ENCODE peak calls at places on chromosomes 16 and 17, in nine cellular contexts. One of them, this sample, is unnamed.

GRCh38 chr17:79126139-79126538 is 51.5 kb downstream of the ENGASE start:
- DNase-seq in effector memory CD4-positive, alpha-beta T cell: no peak
- DNase-seq in A549: no peak
- DNase-seq in HCT116: no peak
- DNase-seq in psoas muscle: no peak
- DNase-seq in endodermal cell: peak; percentile 81
- DNase-seq in heart right ventricle: no peak
- DNase-seq in BE2C: peak; percentile 47
- DNase-seq in uterus: no peak
- DNase-seq in this sample: no peak

GRCh38 chr17:78940708-78941107 is 15.5 kb upstream of the TIMP2 start:
- DNase-seq in effector memory CD4-positive, alpha-beta T cell: no peak
- DNase-seq in A549: no peak
- DNase-seq in HCT116: no peak
- DNase-seq in psoas muscle: no peak
- DNase-seq in endodermal cell: peak; percentile 93
- DNase-seq in heart right ventricle: no peak
- DNase-seq in BE2C: no peak
- DNase-seq in uterus: no peak
- DNase-seq in this sample: no peak

GRCh38 chr16:972316-973002 is 1.7 kb upstream of the LMF1 start:
- DNase-seq in effector memory CD4-positive, alpha-beta T cell: no peak
- DNase-seq in A549: no peak
- DNase-seq in HCT116: no peak
- DNase-seq in psoas muscle: no peak
- DNase-seq in endodermal cell: no peak
- DNase-seq in heart right ventricle: no peak
- DNase-seq in BE2C: no peak
- DNase-seq in uterus: no peak
- DNase-seq in this sample: no peak

GRCh38 chr17:44585315-44585714 is 28.0 kb downstream of the FZD2 start:
- DNase-seq in effector memory CD4-positive, alpha-beta T cell: no peak
- DNase-seq in A549: no peak
- DNase-seq in HCT116: no peak
- DNase-seq in psoas muscle: no peak
- DNase-seq in endodermal cell: peak; percentile 69
- DNase-seq in heart right ventricle: no peak
- DNase-seq in BE2C: no peak
- DNase-seq in uterus: no peak
- DNase-seq in this sample: no peak

GRCh38 chr16:56776562-56776961 is 46.6 kb downstream of the NUP93 start:
- DNase-seq in effector memory CD4-positive, alpha-beta T cell: no peak
- DNase-seq in A549: no peak
- DNase-seq in HCT116: no peak
- DNase-seq in psoas muscle: peak; percentile 21
- DNase-seq in endodermal cell: no peak
- DNase-seq in heart right ventricle: no peak
- DNase-seq in BE2C: peak; percentile 62
- DNase-seq in uterus: peak; percentile 24
- DNase-seq in this sample: no peak

GRCh38 chr17:40177275-40177874 is at the start of gene RAPGEFL1:
- DNase-seq in effector memory CD4-positive, alpha-beta T cell: peak; percentile 73
- DNase-seq in A549: no peak
- DNase-seq in HCT116: no peak
- DNase-seq in psoas muscle: peak; percentile 80
- DNase-seq in endodermal cell: peak; percentile 97
- DNase-seq in heart right ventricle: peak; percentile 75
- DNase-seq in BE2C: peak; percentile 88
- DNase-seq in uterus: peak; percentile 78
- DNase-seq in this sample: peak; percentile 85

GRCh38 chr16:76729525-76729924 is 452.3 kb downstream of the CNTNAP4 start:
- DNase-seq in effector memory CD4-positive, alpha-beta T cell: no peak
- DNase-seq in A549: no peak
- DNase-seq in HCT116: no peak
- DNase-seq in psoas muscle: no peak
- DNase-seq in endodermal cell: peak; percentile 57
- DNase-seq in heart right ventricle: no peak
- DNase-seq in BE2C: peak; percentile 27
- DNase-seq in uterus: no peak
- DNase-seq in this sample: no peak

GRCh38 chr17:28369684-28370034 is 448 bp downstream of the VTN start:
- DNase-seq in effector memory CD4-positive, alpha-beta T cell: no peak
- DNase-seq in A549: no peak
- DNase-seq in HCT116: no peak
- DNase-seq in psoas muscle: no peak
- DNase-seq in endodermal cell: no peak
- DNase-seq in heart right ventricle: no peak
- DNase-seq in BE2C: no peak
- DNase-seq in uterus: no peak
- DNase-seq in this sample: no peak

GRCh38 chr16:8962393-8963009 is 1.2 kb downstream of the USP7 start:
- DNase-seq in effector memory CD4-positive, alpha-beta T cell: peak; percentile 48
- DNase-seq in A549: no peak
- DNase-seq in HCT116: no peak
- DNase-seq in psoas muscle: peak; percentile 24
- DNase-seq in endodermal cell: peak; percentile 71
- DNase-seq in heart right ventricle: no peak
- DNase-seq in BE2C: no peak
- DNase-seq in uterus: no peak
- DNase-seq in this sample: peak; percentile 84

GRCh38 chr16:27237229-27238015 is 31.1 kb downstream of the NSMCE1 start:
- DNase-seq in effector memory CD4-positive, alpha-beta T cell: peak; percentile 56
- DNase-seq in A549: no peak
- DNase-seq in HCT116: no peak
- DNase-seq in psoas muscle: no peak
- DNase-seq in endodermal cell: no peak
- DNase-seq in heart right ventricle: no peak
- DNase-seq in BE2C: no peak
- DNase-seq in uterus: peak; percentile 13
- DNase-seq in this sample: no peak

GRCh38 chr17:19568016-19568350 is 34.3 kb downstream of the SLC47A1 start:
- DNase-seq in effector memory CD4-positive, alpha-beta T cell: no peak
- DNase-seq in A549: no peak
- DNase-seq in HCT116: no peak
- DNase-seq in psoas muscle: no peak
- DNase-seq in endodermal cell: no peak
- DNase-seq in heart right ventricle: no peak
- DNase-seq in BE2C: no peak
- DNase-seq in uterus: no peak
- DNase-seq in this sample: no peak

GRCh38 chr17:19573075-19573474 is 39.4 kb downstream of the SLC47A1 start:
- DNase-seq in effector memory CD4-positive, alpha-beta T cell: no peak
- DNase-seq in A549: no peak
- DNase-seq in HCT116: no peak
- DNase-seq in psoas muscle: no peak
- DNase-seq in endodermal cell: no peak
- DNase-seq in heart right ventricle: no peak
- DNase-seq in BE2C: no peak
- DNase-seq in uterus: no peak
- DNase-seq in this sample: no peak

GRCh38 chr17:19569785-19570496 is 36.3 kb downstream of the SLC47A1 start:
- DNase-seq in effector memory CD4-positive, alpha-beta T cell: no peak
- DNase-seq in A549: no peak
- DNase-seq in HCT116: no peak
- DNase-seq in psoas muscle: no peak
- DNase-seq in endodermal cell: no peak
- DNase-seq in heart right ventricle: no peak
- DNase-seq in BE2C: no peak
- DNase-seq in uterus: no peak
- DNase-seq in this sample: no peak

GRCh38 chr17:19567216-19568015 is 33.8 kb downstream of the SLC47A1 start:
- DNase-seq in effector memory CD4-positive, alpha-beta T cell: no peak
- DNase-seq in A549: no peak
- DNase-seq in HCT116: no peak
- DNase-seq in psoas muscle: no peak
- DNase-seq in endodermal cell: no peak
- DNase-seq in heart right ventricle: no peak
- DNase-seq in BE2C: no peak
- DNase-seq in uterus: no peak
- DNase-seq in this sample: no peak

DNA sequence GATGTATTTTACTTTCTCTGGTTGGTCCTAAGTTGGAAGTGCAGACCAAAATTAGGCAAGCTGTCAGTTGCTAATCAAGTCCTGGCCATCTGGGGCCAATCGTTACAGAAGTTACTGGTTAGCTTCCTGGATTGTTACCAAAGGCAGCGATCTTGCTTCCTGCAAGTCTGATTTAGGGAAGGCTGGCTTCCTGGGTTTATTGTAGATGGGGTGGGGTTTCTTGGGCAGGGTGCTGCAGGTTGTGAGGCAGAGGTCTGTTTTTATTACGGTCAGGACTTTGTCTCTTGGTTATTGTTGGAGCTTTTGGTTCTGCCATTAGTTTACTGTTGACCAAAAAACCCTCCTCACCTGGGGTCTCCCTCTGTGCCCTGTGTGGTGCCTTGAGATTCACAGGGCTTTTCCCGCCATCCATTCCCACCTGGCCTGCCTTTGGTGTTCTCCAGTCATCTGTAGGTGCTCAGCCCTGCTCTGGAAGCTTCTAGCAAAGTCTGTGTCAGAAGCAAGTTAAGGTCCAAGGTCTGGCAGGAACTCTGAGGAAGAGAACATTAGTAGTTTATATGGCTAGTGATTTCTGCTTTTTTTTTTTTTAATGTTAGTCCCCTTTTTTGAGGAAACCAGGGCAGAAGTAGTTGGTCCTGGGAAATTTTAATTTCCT is 37.0 kb downstream of the SLC47A1 start:
- DNase-seq in effector memory CD4-positive, alpha-beta T cell: no peak
- DNase-seq in A549: no peak
- DNase-seq in HCT116: no peak
- DNase-seq in psoas muscle: no peak
- DNase-seq in endodermal cell: no peak
- DNase-seq in heart right ventricle: no peak
- DNase-seq in BE2C: no peak
- DNase-seq in uterus: no peak
- DNase-seq in this sample: no peak
- H3K9me3 ChIP-seq in effector memory CD4-positive, alpha-beta T cell: no peaks in the 10 kb centered on the region
- H3K9me3 ChIP-seq in A549: no peaks in the 10 kb centered on the region
- H3K9me3 ChIP-seq in HCT116: no peaks in the 10 kb centered on the region
- H3K9me3 ChIP-seq in psoas muscle: no peaks in the 10 kb centered on the region
- H3K9me3 ChIP-seq in endodermal cell: no peaks in the 10 kb centered on the region
- H3K9me3 ChIP-seq in heart right ventricle: no peaks in the 10 kb centered on the region
- H3K9me3 ChIP-seq in BE2C: no peaks in the 10 kb centered on the region
- H3K9me3 ChIP-seq in uterus: no peaks in the 10 kb centered on the region
- H3K9me3 ChIP-seq in this sample: no peaks in the 10 kb centered on the region

GRCh38 chr17:864315-864714 is 82.2 kb downstream of the MRM3 start:
- DNase-seq in effector memory CD4-positive, alpha-beta T cell: no peak
- DNase-seq in A549: no peak
- DNase-seq in HCT116: no peak
- DNase-seq in psoas muscle: no peak
- DNase-seq in endodermal cell: no peak
- DNase-seq in heart right ventricle: no peak
- DNase-seq in BE2C: no peak
- DNase-seq in uterus: no peak
- DNase-seq in this sample: no peak
- H3K4me3 ChIP-seq in effector memory CD4-positive, alpha-beta T cell: no peak overlapping the region
- H3K4me3 ChIP-seq in A549: no peak overlapping the region
- H3K4me3 ChIP-seq in HCT116: no peak overlapping the region
- H3K4me3 ChIP-seq in psoas muscle: no peak overlapping the region
- H3K4me3 ChIP-seq in endodermal cell: no peak overlapping the region
- H3K4me3 ChIP-seq in heart right ventricle: no peak overlapping the region
- H3K4me3 ChIP-seq in BE2C: peak overlapping the region; percentile 96
- H3K4me3 ChIP-seq in uterus: no peak overlapping the region
- H3K4me3 ChIP-seq in this sample: no peak overlapping the region

DNA sequence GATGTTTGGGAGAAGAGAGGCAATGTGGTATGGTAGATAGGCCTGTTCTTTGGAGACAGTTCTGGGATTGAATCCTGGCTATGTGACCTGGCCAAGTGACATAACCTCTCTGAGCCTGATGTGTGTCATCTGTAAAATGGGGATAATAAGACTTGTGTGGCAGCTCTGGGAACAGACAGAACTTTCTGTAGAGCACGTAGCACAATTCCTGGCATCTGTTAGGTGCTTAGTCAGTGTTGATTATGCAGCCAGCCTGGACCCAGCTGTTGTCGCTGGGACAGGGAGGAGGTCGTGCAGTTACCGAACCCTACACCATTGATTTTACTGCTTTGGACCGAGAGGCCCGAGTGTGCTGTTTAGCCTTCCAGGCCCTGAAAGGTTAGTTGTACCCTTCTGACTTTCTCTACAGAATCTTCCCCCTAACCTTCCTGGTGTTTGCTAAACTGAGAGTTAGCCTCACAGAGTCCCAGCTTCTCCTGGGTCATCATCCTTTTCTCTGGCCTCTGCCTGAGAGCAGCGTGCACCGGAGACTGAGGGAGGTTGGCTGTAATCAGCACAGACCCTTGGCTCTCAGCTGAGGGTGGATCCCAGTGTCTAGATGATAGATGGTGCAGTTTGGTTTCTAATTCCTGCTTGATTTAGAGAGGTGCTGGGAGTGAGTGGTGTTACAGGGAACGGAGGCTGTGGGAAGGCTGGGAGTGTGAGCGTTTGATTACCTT is 31.9 kb downstream of the MSI2 start:
- DNase-seq in effector memory CD4-positive, alpha-beta T cell: no peak
- DNase-seq in A549: no peak
- DNase-seq in HCT116: no peak
- DNase-seq in psoas muscle: no peak
- DNase-seq in endodermal cell: no peak
- DNase-seq in heart right ventricle: no peak
- DNase-seq in BE2C: no peak
- DNase-seq in uterus: peak; percentile 43
- DNase-seq in this sample: no peak
- H3K9me3 ChIP-seq in effector memory CD4-positive, alpha-beta T cell: no peaks in the 10 kb centered on the region
- H3K9me3 ChIP-seq in A549: no peaks in the 10 kb centered on the region
- H3K9me3 ChIP-seq in HCT116: no peaks in the 10 kb centered on the region
- H3K9me3 ChIP-seq in psoas muscle: no peaks in the 10 kb centered on the region
- H3K9me3 ChIP-seq in endodermal cell: no peaks in the 10 kb centered on the region
- H3K9me3 ChIP-seq in heart right ventricle: no peaks in the 10 kb centered on the region
- H3K9me3 ChIP-seq in BE2C: no peaks in the 10 kb centered on the region
- H3K9me3 ChIP-seq in uterus: no peaks in the 10 kb centered on the region
- H3K9me3 ChIP-seq in this sample: no peaks in the 10 kb centered on the region

GRCh38 chr17:33751702-33752065 is 458.6 kb upstream of the ASIC2 start:
- DNase-seq in effector memory CD4-positive, alpha-beta T cell: no peak
- DNase-seq in A549: no peak
- DNase-seq in HCT116: no peak
- DNase-seq in psoas muscle: no peak
- DNase-seq in endodermal cell: peak; percentile 81
- DNase-seq in heart right ventricle: no peak
- DNase-seq in BE2C: no peak
- DNase-seq in uterus: no peak
- DNase-seq in this sample: no peak

GRCh38 chr17:33753452-33753851 is 460.4 kb upstream of the ASIC2 start:
- DNase-seq in effector memory CD4-positive, alpha-beta T cell: no peak
- DNase-seq in A549: no peak
- DNase-seq in HCT116: no peak
- DNase-seq in psoas muscle: no peak
- DNase-seq in endodermal cell: peak; percentile 17
- DNase-seq in heart right ventricle: no peak
- DNase-seq in BE2C: no peak
- DNase-seq in uterus: no peak
- DNase-seq in this sample: no peak

GRCh38 chr17:33749171-33749570 is 456.1 kb upstream of the ASIC2 start:
- DNase-seq in effector memory CD4-positive, alpha-beta T cell: no peak
- DNase-seq in A549: no peak
- DNase-seq in HCT116: no peak
- DNase-seq in psoas muscle: no peak
- DNase-seq in endodermal cell: peak; percentile 51
- DNase-seq in heart right ventricle: no peak
- DNase-seq in BE2C: no peak
- DNase-seq in uterus: no peak
- DNase-seq in this sample: no peak

GRCh38 chr17:33756021-33756420 is 462.9 kb upstream of the ASIC2 start:
- DNase-seq in effector memory CD4-positive, alpha-beta T cell: no peak
- DNase-seq in A549: no peak
- DNase-seq in HCT116: no peak
- DNase-seq in psoas muscle: no peak
- DNase-seq in endodermal cell: peak; percentile 24
- DNase-seq in heart right ventricle: no peak
- DNase-seq in BE2C: no peak
- DNase-seq in uterus: no peak
- DNase-seq in this sample: no peak

GRCh38 chr17:33750943-33751701 is 458.0 kb upstream of the ASIC2 start:
- DNase-seq in effector memory CD4-positive, alpha-beta T cell: peak; percentile 5
- DNase-seq in A549: peak; percentile 32
- DNase-seq in HCT116: peak; percentile 7
- DNase-seq in psoas muscle: peak; percentile 26
- DNase-seq in endodermal cell: peak; percentile 94
- DNase-seq in heart right ventricle: peak; percentile 58
- DNase-seq in BE2C: peak; percentile 69
- DNase-seq in uterus: peak; percentile 66
- DNase-seq in this sample: peak; percentile 52
- H3K4me3 ChIP-seq in effector memory CD4-positive, alpha-beta T cell: no peak overlapping the region
- H3K4me3 ChIP-seq in A549: peak overlapping the region; percentile 8
- H3K4me3 ChIP-seq in HCT116: no peak overlapping the region
- H3K4me3 ChIP-seq in psoas muscle: no peak overlapping the region
- H3K4me3 ChIP-seq in endodermal cell: peak overlapping the region; percentile 64
- H3K4me3 ChIP-seq in heart right ventricle: peak overlapping the region; percentile 15
- H3K4me3 ChIP-seq in BE2C: peak overlapping the region; percentile 25
- H3K4me3 ChIP-seq in uterus: no peak overlapping the region
- H3K4me3 ChIP-seq in this sample: no peak overlapping the region